ENCODE peak calls at places on chromosomes 13 and 19, in nine cellular contexts. H, F, E, I, D, P, Y, B and A are unnamed samples.
A peak's percentile ranks its signal among the peaks of the same experiment; 100 is the strongest.

GRCh38 chr13:87777395-87777794 is 106.2 kb downstream of the SLITRK5 start:
- DNase-seq in H (no peak), F (no peak), E (no peak), I (no peak), D (peak; percentile 4), P (peak; percentile 11), Y (no peak), B (no peak), A (peak; percentile 4)

GRCh38 chr13:19668778-19669177 is 35.3 kb downstream of the MPHOSPH8 start:
- DNase-seq in H (no peak), F (no peak), E (no peak), I (no peak), D (no peak), P (no peak), Y (no peak), B (no peak), A (no peak)

GRCh38 chr19:32373614-32374295 is 28.3 kb downstream of the ZNF507 start:
- DNase-seq in H (peak; percentile 99), F (peak; percentile 99), E (peak; percentile 15), I (no peak), D (no peak), P (peak; percentile 96), Y (peak; percentile 42), B (no peak), A (peak; percentile 97)

GRCh38 chr19:21835429-21835809 is 563 bp downstream of the ZNF43 start:
- DNase-seq in H (no peak), F (no peak), E (no peak), I (no peak), D (no peak), P (no peak), Y (peak; percentile 9), B (no peak), A (no peak)

GRCh38 chr13:20774746-20775145 is 985 bp upstream of the EEF1AKMT1 start:
- DNase-seq in H (no peak), F (no peak), E (no peak), I (no peak), D (no peak), P (no peak), Y (no peak), B (no peak), A (no peak)

GRCh38 chr13:110250258-110250891 is 56.6 kb downstream of the COL4A1 start:
- DNase-seq in H (peak; percentile 89), F (peak; percentile 94), E (no peak), I (no peak), D (no peak), P (peak; percentile 11), Y (peak; percentile 59), B (no peak), A (peak; percentile 66)

GRCh38 chr19:9801976-9802375 is 16.9 kb downstream of the FBXL12 start:
- DNase-seq in H (no peak), F (no peak), E (no peak), I (peak; percentile 84), D (no peak), P (no peak), Y (no peak), B (no peak), A (no peak)

GRCh38 chr19:6723108-6723618 is 2.7 kb upstream of the C3 start:
- DNase-seq in H (peak; percentile 61), F (peak; percentile 73), E (no peak), I (peak; percentile 71), D (no peak), P (peak; percentile 50), Y (no peak), B (no peak), A (no peak)

GRCh38 chr13:59865398-59865797 is 298.3 kb downstream of the DIAPH3 start:
- DNase-seq in H (no peak), F (no peak), E (no peak), I (no peak), D (no peak), P (peak; percentile 61), Y (no peak), B (no peak), A (no peak)

GRCh38 chr13:111345682-111346081 is 25.2 kb downstream of the TEX29 start:
- DNase-seq in H (no peak), F (no peak), E (no peak), I (no peak), D (no peak), P (no peak), Y (no peak), B (no peak), A (no peak)

GRCh38 chr19:954672-955494 is 29.0 kb downstream of the ARID3A start:
- DNase-seq in H (no peak), F (no peak), E (no peak), I (peak; percentile 87), D (no peak), P (no peak), Y (no peak), B (no peak), A (no peak)

GRCh38 chr13:89361909-89362308 is 1690.7 kb downstream of the SLITRK5 start:
- DNase-seq in H (peak; percentile 6), F (peak; percentile 17), E (no peak), I (no peak), D (no peak), P (peak; percentile 41), Y (no peak), B (no peak), A (no peak)

GRCh38 chr13:37510441-37510840 is 88.1 kb downstream of the POSTN start:
- DNase-seq in H (no peak), F (no peak), E (no peak), I (no peak), D (no peak), P (no peak), Y (no peak), B (no peak), A (no peak)
- H3K4me3 ChIP-seq in H (no peak overlapping the region), F (no peak overlapping the region), E (no peak overlapping the region), I (no peak overlapping the region), D (no peak overlapping the region), P (no peak overlapping the region), Y (no peak overlapping the region), B (no peak overlapping the region), A (no peak overlapping the region)

GRCh38 chr13:44506251-44506650 is 69.9 kb downstream of the TSC22D1 start:
- DNase-seq in H (no peak), F (no peak), E (no peak), I (no peak), D (no peak), P (no peak), Y (no peak), B (no peak), A (no peak)

GRCh38 chr13:44504146-44504545 is 72.0 kb downstream of the TSC22D1 start:
- DNase-seq in H (no peak), F (no peak), E (no peak), I (no peak), D (no peak), P (no peak), Y (no peak), B (no peak), A (no peak)

GRCh38 chr13:44508562-44509062 is 67.5 kb downstream of the TSC22D1 start:
- DNase-seq in H (no peak), F (no peak), E (no peak), I (peak; percentile 14), D (no peak), P (no peak), Y (no peak), B (no peak), A (no peak)

GRCh38 chr13:44506719-44507118 is 69.4 kb downstream of the TSC22D1 start:
- DNase-seq in H (no peak), F (no peak), E (no peak), I (no peak), D (no peak), P (no peak), Y (no peak), B (no peak), A (no peak)

DNA sequence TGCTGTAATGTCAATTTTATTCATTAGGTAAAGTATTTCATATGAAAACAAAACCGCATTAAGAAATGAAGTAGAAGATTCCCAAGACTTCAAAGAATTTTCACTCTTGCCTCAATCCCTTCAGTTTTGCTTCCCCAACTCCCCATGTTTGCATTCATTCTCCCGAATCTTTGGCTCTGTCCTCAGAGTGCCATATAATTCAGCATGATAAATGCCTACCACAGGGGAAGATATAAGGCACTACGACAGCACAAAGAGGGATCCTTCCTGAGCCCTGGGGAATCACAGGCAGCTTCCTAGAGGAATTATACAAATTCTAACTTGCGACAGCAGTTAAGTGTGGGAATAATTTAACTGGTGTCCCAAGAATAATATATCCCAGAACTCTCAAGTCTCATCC is 68.5 kb downstream of the TSC22D1 start:
- DNase-seq in H (no peak), F (no peak), E (no peak), I (peak; percentile 41), D (no peak), P (no peak), Y (no peak), B (no peak), A (no peak)
- H3K4me3 ChIP-seq in H (no peak overlapping the region), F (no peak overlapping the region), E (no peak overlapping the region), I (no peak overlapping the region), D (no peak overlapping the region), P (no peak overlapping the region), Y (no peak overlapping the region), B (no peak overlapping the region), A (no peak overlapping the region)

GRCh38 chr19:50331187-50332013 is 2.2 kb upstream of the KCNC3 start:
- DNase-seq in H (no peak), F (no peak), E (no peak), I (peak; percentile 74), D (peak; percentile 46), P (no peak), Y (no peak), B (no peak), A (no peak)
- H3K4me3 ChIP-seq in H (no peak overlapping the region), F (no peak overlapping the region), E (peak overlapping the region; percentile 57), I (peak overlapping the region; percentile 76), D (peak overlapping the region; percentile 54), P (peak overlapping the region; percentile 55), Y (peak overlapping the region; percentile 57), B (no peak overlapping the region), A (no peak overlapping the region)

GRCh38 chr19:45342911-45343310 is 2.4 kb downstream of the KLC3 start:
- DNase-seq in H (no peak), F (no peak), E (no peak), I (peak; percentile 37), D (no peak), P (no peak), Y (no peak), B (no peak), A (no peak)

GRCh38 chr19:45340232-45340898 is at the start of gene KLC3:
- DNase-seq in H (peak; percentile 18), F (no peak), E (no peak), I (peak; percentile 98), D (no peak), P (peak; percentile 70), Y (no peak), B (peak; percentile 11), A (no peak)

GRCh38 chr19:45344621-45345505 is 4.3 kb downstream of the KLC3 start:
- DNase-seq in H (peak; percentile 30), F (no peak), E (no peak), I (peak; percentile 61), D (no peak), P (no peak), Y (no peak), B (no peak), A (no peak)

GRCh38 chr19:45339629-45340028 is 921 bp upstream of the KLC3 start:
- DNase-seq in H (no peak), F (no peak), E (no peak), I (no peak), D (no peak), P (no peak), Y (no peak), B (no peak), A (no peak)

DNA sequence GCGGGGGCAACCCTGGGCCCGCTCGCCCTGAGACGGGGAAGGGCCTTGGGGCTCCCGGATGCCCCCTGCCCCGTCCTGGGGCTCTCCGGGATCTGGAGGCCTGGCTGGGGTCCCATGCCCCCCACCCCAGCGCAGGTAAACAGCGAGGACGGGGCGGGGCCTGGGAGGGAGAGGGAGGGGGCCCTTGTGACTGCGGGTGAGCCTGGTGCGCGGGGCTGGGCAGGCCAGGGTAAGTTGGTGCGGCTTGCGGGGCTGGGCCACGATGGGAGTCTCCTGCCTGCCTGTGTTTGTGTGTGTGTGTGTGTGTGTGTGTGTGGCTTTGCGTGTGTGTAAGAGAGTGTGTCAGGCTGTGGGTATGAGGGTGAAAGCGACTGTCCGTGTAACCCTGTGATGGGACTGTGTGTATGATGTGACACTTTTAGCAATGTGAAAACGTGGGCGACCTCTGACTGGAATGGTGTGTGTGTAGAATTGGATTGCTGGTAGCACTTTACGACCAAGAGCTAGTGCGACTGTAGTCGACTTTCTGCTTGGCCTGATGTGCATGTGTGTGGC is 426 bp downstream of the KLC3 start:
- DNase-seq in H (peak; percentile 18), F (peak; percentile 13), E (no peak), I (no peak), D (no peak), P (no peak), Y (no peak), B (no peak), A (no peak)
- H3K4me3 ChIP-seq in H (no peak overlapping the region), F (no peak overlapping the region), E (peak overlapping the region; percentile 31), I (peak overlapping the region; percentile 61), D (no peak overlapping the region), P (peak overlapping the region; percentile 75), Y (peak overlapping the region; percentile 32), B (no peak overlapping the region), A (peak overlapping the region; percentile 29)